ENCODE peak calls at places on chromosomes 16 and 17, in ten cellular contexts. One of them, this sample, is unnamed.

GRCh38 chr16:13262270-13263090 is 361.1 kb downstream of the SHISA9 start:
- DNase-seq in type B pancreatic cell: no peak
- DNase-seq in HFFc6: no peak
- DNase-seq in tibial artery: no peak
- DNase-seq in GM12865: peak
- DNase-seq in kidney epithelial cell: no peak
- DNase-seq in upper lobe of right lung: no peak
- DNase-seq in fibroblast of mammary gland: no peak
- DNase-seq in CD8-positive, alpha-beta T cell: no peak
- DNase-seq in breast epithelium: no peak
- DNase-seq in this sample: no peak

GRCh38 chr16:4298761-4299522 is 16.9 kb upstream of the GLIS2 start:
- DNase-seq in kidney epithelial cell: peak
- DNase-seq in HFFc6: peak
- DNase-seq in breast epithelium: peak
- DNase-seq in CD8-positive, alpha-beta T cell: no peak
- DNase-seq in tibial artery: no peak
- DNase-seq in upper lobe of right lung: peak
- DNase-seq in type B pancreatic cell: peak
- DNase-seq in GM12865: no peak
- DNase-seq in fibroblast of mammary gland: peak
- DNase-seq in this sample: peak

GRCh38 chr17:83136931-83137330 is 57.5 kb downstream of the METRNL start:
- DNase-seq in upper lobe of right lung: peak
- DNase-seq in HFFc6: no peak
- DNase-seq in kidney epithelial cell: no peak
- DNase-seq in type B pancreatic cell: peak
- DNase-seq in GM12865: no peak
- DNase-seq in breast epithelium: peak
- DNase-seq in tibial artery: no peak
- DNase-seq in CD8-positive, alpha-beta T cell: no peak
- DNase-seq in fibroblast of mammary gland: no peak
- DNase-seq in this sample: no peak

GRCh38 chr16:67506468-67506867 is 22.2 kb upstream of the RIPOR1 start:
- DNase-seq in kidney epithelial cell: no peak
- DNase-seq in type B pancreatic cell: no peak
- DNase-seq in fibroblast of mammary gland: no peak
- DNase-seq in HFFc6: no peak
- DNase-seq in upper lobe of right lung: no peak
- DNase-seq in breast epithelium: no peak
- DNase-seq in GM12865: no peak
- DNase-seq in CD8-positive, alpha-beta T cell: no peak
- DNase-seq in tibial artery: no peak
- DNase-seq in this sample: no peak

GRCh38 chr17:40487371-40488020 is 13.9 kb downstream of the TNS4 start:
- DNase-seq in CD8-positive, alpha-beta T cell: no peak
- DNase-seq in type B pancreatic cell: no peak
- DNase-seq in fibroblast of mammary gland: no peak
- DNase-seq in HFFc6: no peak
- DNase-seq in upper lobe of right lung: no peak
- DNase-seq in breast epithelium: no peak
- DNase-seq in kidney epithelial cell: no peak
- DNase-seq in tibial artery: no peak
- DNase-seq in GM12865: no peak
- DNase-seq in this sample: no peak

GRCh38 chr17:63446981-63447687 is 1.0 kb upstream of the CYB561 start:
- DNase-seq in HFFc6: no peak
- DNase-seq in fibroblast of mammary gland: no peak
- DNase-seq in CD8-positive, alpha-beta T cell: peak
- DNase-seq in GM12865: no peak
- DNase-seq in tibial artery: peak
- DNase-seq in kidney epithelial cell: no peak
- DNase-seq in upper lobe of right lung: no peak
- DNase-seq in type B pancreatic cell: no peak
- DNase-seq in breast epithelium: no peak
- DNase-seq in this sample: no peak

GRCh38 chr16:19095699-19096098 is 18.1 kb upstream of the ITPRIPL2 start:
- DNase-seq in breast epithelium: peak
- DNase-seq in GM12865: peak
- DNase-seq in CD8-positive, alpha-beta T cell: no peak
- DNase-seq in HFFc6: no peak
- DNase-seq in type B pancreatic cell: no peak
- DNase-seq in upper lobe of right lung: no peak
- DNase-seq in fibroblast of mammary gland: no peak
- DNase-seq in tibial artery: no peak
- DNase-seq in kidney epithelial cell: no peak
- DNase-seq in this sample: no peak

GRCh38 chr17:46770439-46770817 is 48.1 kb downstream of the WNT3 start:
- DNase-seq in kidney epithelial cell: no peak
- DNase-seq in upper lobe of right lung: no peak
- DNase-seq in CD8-positive, alpha-beta T cell: no peak
- DNase-seq in breast epithelium: no peak
- DNase-seq in HFFc6: no peak
- DNase-seq in fibroblast of mammary gland: no peak
- DNase-seq in type B pancreatic cell: no peak
- DNase-seq in tibial artery: no peak
- DNase-seq in GM12865: no peak
- DNase-seq in this sample: no peak

DNA sequence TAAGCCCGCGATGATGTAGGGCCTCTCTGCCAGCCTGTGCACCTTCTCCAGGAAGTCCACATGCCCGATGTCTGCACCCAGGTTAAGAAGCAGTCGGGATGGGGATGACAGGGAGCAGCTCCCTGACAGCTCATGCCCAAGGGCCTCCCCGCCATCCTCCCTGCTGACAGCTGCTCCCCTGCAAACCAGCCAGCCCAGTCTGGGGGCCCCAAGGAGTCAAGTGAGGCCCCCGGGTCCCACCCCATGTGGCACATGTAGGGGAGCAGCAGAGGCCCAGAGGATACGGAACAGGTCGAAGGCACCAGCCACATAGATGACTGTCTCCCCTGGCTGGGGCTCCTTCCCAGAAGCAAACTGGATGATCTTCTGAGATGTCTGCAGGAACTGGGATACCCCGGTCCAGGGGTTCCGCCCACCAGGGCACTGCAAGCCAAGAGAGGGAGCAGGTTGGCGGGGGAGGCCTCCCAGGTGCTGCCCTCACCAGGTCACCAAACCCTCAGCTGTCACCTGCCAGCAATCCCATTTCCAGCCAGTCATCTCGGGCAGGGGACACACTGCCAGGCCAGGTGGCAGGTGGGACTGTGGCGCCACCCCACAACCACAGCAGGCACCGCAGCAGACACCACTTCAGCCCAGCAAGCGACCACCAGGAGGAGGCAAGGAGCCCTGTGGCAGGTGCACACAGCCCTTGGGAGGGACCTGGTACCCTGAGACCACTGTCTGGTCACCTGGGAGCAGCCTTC is 4.6 kb downstream of the PCYT2 start:
- DNase-seq in GM12865: no peak
- DNase-seq in tibial artery: no peak
- DNase-seq in upper lobe of right lung: no peak
- DNase-seq in type B pancreatic cell: no peak
- DNase-seq in breast epithelium: no peak
- DNase-seq in kidney epithelial cell: no peak
- DNase-seq in fibroblast of mammary gland: no peak
- DNase-seq in CD8-positive, alpha-beta T cell: no peak
- DNase-seq in HFFc6: no peak
- DNase-seq in this sample: no peak
- TF ChIP-seq CTCF in GM12865: no peak
- TF ChIP-seq CTCF in tibial artery: no peak
- TF ChIP-seq CTCF in upper lobe of right lung: no peak
- TF ChIP-seq CTCF in type B pancreatic cell: no peak
- TF ChIP-seq CTCF in breast epithelium: no peak
- TF ChIP-seq CTCF in kidney epithelial cell: peak
- TF ChIP-seq CTCF in fibroblast of mammary gland: no peak
- TF ChIP-seq CTCF in CD8-positive, alpha-beta T cell: no peak
- TF ChIP-seq CTCF in HFFc6: peak
- TF ChIP-seq CTCF in this sample: no peak

GRCh38 chr17:16459850-16460550 is 32.0 kb downstream of the LRRC75A start:
- DNase-seq in fibroblast of mammary gland: no peak
- DNase-seq in kidney epithelial cell: no peak
- DNase-seq in type B pancreatic cell: no peak
- DNase-seq in HFFc6: no peak
- DNase-seq in GM12865: no peak
- DNase-seq in breast epithelium: no peak
- DNase-seq in tibial artery: no peak
- DNase-seq in CD8-positive, alpha-beta T cell: no peak
- DNase-seq in upper lobe of right lung: no peak
- DNase-seq in this sample: no peak

GRCh38 chr17:16455997-16456769 is 35.8 kb downstream of the LRRC75A start:
- DNase-seq in kidney epithelial cell: no peak
- DNase-seq in breast epithelium: no peak
- DNase-seq in GM12865: no peak
- DNase-seq in upper lobe of right lung: no peak
- DNase-seq in type B pancreatic cell: no peak
- DNase-seq in HFFc6: no peak
- DNase-seq in tibial artery: no peak
- DNase-seq in fibroblast of mammary gland: no peak
- DNase-seq in CD8-positive, alpha-beta T cell: no peak
- DNase-seq in this sample: no peak

GRCh38 chr17:16459271-16459670 is 32.7 kb downstream of the LRRC75A start:
- DNase-seq in breast epithelium: no peak
- DNase-seq in upper lobe of right lung: no peak
- DNase-seq in kidney epithelial cell: no peak
- DNase-seq in type B pancreatic cell: no peak
- DNase-seq in GM12865: no peak
- DNase-seq in fibroblast of mammary gland: no peak
- DNase-seq in CD8-positive, alpha-beta T cell: no peak
- DNase-seq in tibial artery: no peak
- DNase-seq in HFFc6: no peak
- DNase-seq in this sample: no peak

GRCh38 chr17:16453493-16453851 is 38.1 kb downstream of the TRPV2 start:
- DNase-seq in fibroblast of mammary gland: no peak
- DNase-seq in tibial artery: no peak
- DNase-seq in upper lobe of right lung: no peak
- DNase-seq in GM12865: no peak
- DNase-seq in kidney epithelial cell: no peak
- DNase-seq in type B pancreatic cell: no peak
- DNase-seq in breast epithelium: no peak
- DNase-seq in CD8-positive, alpha-beta T cell: no peak
- DNase-seq in HFFc6: no peak
- DNase-seq in this sample: no peak

DNA sequence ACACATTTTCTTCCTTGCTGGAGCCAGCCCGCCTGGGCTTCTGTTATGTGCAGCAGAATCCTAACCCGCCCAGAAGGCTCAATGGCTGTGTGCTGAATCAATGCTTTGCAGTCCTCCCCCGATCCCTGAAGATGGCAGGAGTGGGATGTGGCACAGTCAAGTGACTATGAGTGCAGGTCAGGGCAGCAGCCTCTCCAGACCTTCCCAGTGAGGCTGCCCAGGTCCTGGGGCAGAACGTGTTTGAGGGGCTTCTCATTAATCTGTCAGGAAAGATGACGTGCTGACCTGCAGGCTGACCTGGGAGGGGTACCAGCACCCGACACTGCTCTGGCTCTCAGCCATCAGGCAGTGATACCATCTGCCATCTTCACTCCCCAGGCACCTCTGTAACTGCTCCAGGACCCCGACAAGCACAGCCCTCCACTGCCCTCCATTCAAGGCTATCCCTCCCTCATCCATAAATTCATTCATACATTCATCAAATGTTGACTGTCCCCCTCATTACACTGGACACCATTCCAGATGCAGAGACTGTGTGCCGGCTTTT is 35.1 kb downstream of the LRRC75A start:
- DNase-seq in GM12865: no peak
- DNase-seq in fibroblast of mammary gland: no peak
- DNase-seq in breast epithelium: no peak
- DNase-seq in type B pancreatic cell: no peak
- DNase-seq in kidney epithelial cell: no peak
- DNase-seq in CD8-positive, alpha-beta T cell: no peak
- DNase-seq in tibial artery: no peak
- DNase-seq in HFFc6: no peak
- DNase-seq in upper lobe of right lung: no peak
- DNase-seq in this sample: no peak
- TF ChIP-seq CTCF in GM12865: no peak
- TF ChIP-seq CTCF in fibroblast of mammary gland: no peak
- TF ChIP-seq CTCF in breast epithelium: no peak
- TF ChIP-seq CTCF in type B pancreatic cell: no peak
- TF ChIP-seq CTCF in kidney epithelial cell: no peak
- TF ChIP-seq CTCF in CD8-positive, alpha-beta T cell: no peak
- TF ChIP-seq CTCF in tibial artery: no peak
- TF ChIP-seq CTCF in HFFc6: no peak
- TF ChIP-seq CTCF in upper lobe of right lung: no peak
- TF ChIP-seq CTCF in this sample: no peak

GRCh38 chr16:89700649-89701424 is 668 bp downstream of the SPATA2L start:
- DNase-seq in breast epithelium: peak
- DNase-seq in tibial artery: no peak
- DNase-seq in CD8-positive, alpha-beta T cell: peak
- DNase-seq in GM12865: peak
- DNase-seq in type B pancreatic cell: no peak
- DNase-seq in fibroblast of mammary gland: no peak
- DNase-seq in HFFc6: no peak
- DNase-seq in kidney epithelial cell: no peak
- DNase-seq in upper lobe of right lung: peak
- DNase-seq in this sample: no peak
- TF ChIP-seq CTCF in breast epithelium: no peak
- TF ChIP-seq CTCF in tibial artery: no peak
- TF ChIP-seq CTCF in CD8-positive, alpha-beta T cell: peak
- TF ChIP-seq CTCF in GM12865: peak
- TF ChIP-seq CTCF in type B pancreatic cell: no peak
- TF ChIP-seq CTCF in fibroblast of mammary gland: no peak
- TF ChIP-seq CTCF in HFFc6: peak
- TF ChIP-seq CTCF in kidney epithelial cell: peak
- TF ChIP-seq CTCF in upper lobe of right lung: peak
- TF ChIP-seq CTCF in this sample: no peak

GRCh38 chr17:66787914-66788313 is 47.0 kb upstream of the CACNG5 start:
- DNase-seq in kidney epithelial cell: no peak
- DNase-seq in upper lobe of right lung: no peak
- DNase-seq in GM12865: no peak
- DNase-seq in HFFc6: no peak
- DNase-seq in type B pancreatic cell: no peak
- DNase-seq in CD8-positive, alpha-beta T cell: no peak
- DNase-seq in fibroblast of mammary gland: no peak
- DNase-seq in tibial artery: no peak
- DNase-seq in breast epithelium: no peak
- DNase-seq in this sample: no peak

GRCh38 chr17:66789961-66790421 is 44.9 kb upstream of the CACNG5 start:
- DNase-seq in CD8-positive, alpha-beta T cell: no peak
- DNase-seq in HFFc6: no peak
- DNase-seq in GM12865: no peak
- DNase-seq in breast epithelium: no peak
- DNase-seq in fibroblast of mammary gland: no peak
- DNase-seq in kidney epithelial cell: no peak
- DNase-seq in upper lobe of right lung: no peak
- DNase-seq in type B pancreatic cell: no peak
- DNase-seq in tibial artery: no peak
- DNase-seq in this sample: no peak

GRCh38 chr17:66791337-66791736 is 43.6 kb upstream of the CACNG5 start:
- DNase-seq in GM12865: no peak
- DNase-seq in upper lobe of right lung: no peak
- DNase-seq in fibroblast of mammary gland: no peak
- DNase-seq in type B pancreatic cell: no peak
- DNase-seq in CD8-positive, alpha-beta T cell: no peak
- DNase-seq in kidney epithelial cell: no peak
- DNase-seq in HFFc6: no peak
- DNase-seq in tibial artery: peak
- DNase-seq in breast epithelium: no peak
- DNase-seq in this sample: no peak

GRCh38 chr17:66789093-66789492 is 45.8 kb upstream of the CACNG5 start:
- DNase-seq in upper lobe of right lung: no peak
- DNase-seq in fibroblast of mammary gland: no peak
- DNase-seq in breast epithelium: no peak
- DNase-seq in CD8-positive, alpha-beta T cell: no peak
- DNase-seq in GM12865: no peak
- DNase-seq in kidney epithelial cell: no peak
- DNase-seq in type B pancreatic cell: no peak
- DNase-seq in tibial artery: no peak
- DNase-seq in HFFc6: no peak
- DNase-seq in this sample: no peak

DNA sequence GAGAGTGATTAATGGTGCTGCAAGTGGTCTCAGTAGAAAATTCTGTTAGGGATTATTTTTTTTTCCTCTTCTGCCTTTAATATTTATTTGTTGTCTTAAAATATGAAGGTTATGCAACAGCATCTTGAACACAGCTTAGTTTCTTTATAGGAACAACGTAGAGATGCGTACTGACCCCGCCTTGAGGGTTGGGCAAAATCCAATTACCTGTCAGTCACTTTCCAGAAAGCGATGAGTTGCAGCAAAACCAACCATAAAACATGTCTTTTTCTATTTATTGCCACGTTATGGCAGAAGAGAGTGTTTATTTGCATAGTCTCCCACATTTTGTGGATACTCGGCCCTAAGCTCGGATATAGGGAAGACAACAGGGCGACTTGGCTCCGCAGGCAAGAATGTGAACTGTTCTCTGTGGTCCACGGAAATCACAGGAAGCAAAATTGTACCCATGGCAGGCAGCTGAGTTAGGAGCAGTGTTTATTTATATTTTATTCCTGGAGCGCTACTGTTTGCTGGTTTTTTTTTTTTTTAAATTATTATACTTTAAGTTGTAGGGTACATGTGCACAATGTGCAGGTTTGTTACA is 44.3 kb upstream of the CACNG5 start:
- DNase-seq in kidney epithelial cell: no peak
- DNase-seq in upper lobe of right lung: no peak
- DNase-seq in tibial artery: no peak
- DNase-seq in breast epithelium: no peak
- DNase-seq in fibroblast of mammary gland: no peak
- DNase-seq in type B pancreatic cell: no peak
- DNase-seq in HFFc6: no peak
- DNase-seq in CD8-positive, alpha-beta T cell: no peak
- DNase-seq in GM12865: no peak
- DNase-seq in this sample: no peak
- TF ChIP-seq CTCF in kidney epithelial cell: no peak
- TF ChIP-seq CTCF in upper lobe of right lung: no peak
- TF ChIP-seq CTCF in tibial artery: no peak
- TF ChIP-seq CTCF in breast epithelium: no peak
- TF ChIP-seq CTCF in fibroblast of mammary gland: no peak
- TF ChIP-seq CTCF in type B pancreatic cell: peak
- TF ChIP-seq CTCF in HFFc6: no peak
- TF ChIP-seq CTCF in CD8-positive, alpha-beta T cell: no peak
- TF ChIP-seq CTCF in GM12865: no peak
- TF ChIP-seq CTCF in this sample: no peak